ENCODE peak calls at places on chromosomes 4 and X, in ten cellular contexts. A is CD4-positive, alpha-beta T cell; Y is caudate nucleus; Z is GM23248; H is heart left ventricle; I is aorta; T is HCT116; C is CD8-positive, alpha-beta memory T cell; O is fibroblast of lung; X is CD8-positive, alpha-beta T cell. J is an unnamed sample.

GRCh38 chr4:6692806-6693205 is 872 bp upstream of the S100P start:
- DNase-seq in A (no peak), Y (no peak), Z (peak), H (no peak), I (no peak), T (no peak), C (no peak), O (no peak), X (no peak), J (no peak)

GRCh38 chr4:37981425-37981824 is 21.2 kb downstream of the PTTG2 start:
- DNase-seq in A (no peak), Y (no peak), Z (no peak), H (no peak), I (no peak), T (no peak), C (no peak), O (no peak), X (no peak), J (no peak)

GRCh38 chr4:184955636-184956035 is 62.7 kb upstream of the HELT start:
- DNase-seq in A (no peak), Y (no peak), Z (no peak), H (no peak), I (peak), T (no peak), C (no peak), O (no peak), X (no peak), J (no peak)

GRCh38 chr4:53376900-53377299 is 541 bp upstream of the FIP1L1 start:
- DNase-seq in A (no peak), Y (no peak), Z (peak), H (no peak), I (no peak), T (no peak), C (no peak), O (peak), X (no peak), J (no peak)

GRCh38 chr4:173504181-173504503 is 25.9 kb downstream of the HAND2 start:
- DNase-seq in A (no peak), Y (no peak), Z (no peak), H (no peak), I (no peak), T (no peak), C (no peak), O (no peak), X (no peak), J (no peak)

GRCh38 chr4:140004580-140005314 is 149.2 kb downstream of the MAML3 start:
- DNase-seq in A (no peak), Y (peak), Z (peak), H (peak), I (peak), T (no peak), C (no peak), O (peak), X (no peak), J (no peak)

GRCh38 chrX:21725498-21725897 is 32.4 kb downstream of the SMPX start:
- DNase-seq in A (no peak), Y (no peak), Z (peak), H (no peak), I (no peak), T (peak), C (no peak), O (peak), X (no peak), J (no peak)

GRCh38 chr4:168421671-168422070 is 58.6 kb downstream of the DDX60L start:
- DNase-seq in A (no peak), Y (no peak), Z (peak), H (no peak), I (no peak), T (peak), C (no peak), O (peak), X (no peak), J (no peak)

GRCh38 chr4:51836531-51836930 is 6.4 kb upstream of the DCUN1D4 start:
- DNase-seq in A (no peak), Y (no peak), Z (peak), H (no peak), I (no peak), T (no peak), C (no peak), O (peak), X (no peak), J (no peak)

GRCh38 chr4:83527671-83528070 is 8.2 kb upstream of the GPAT3 start:
- DNase-seq in A (no peak), Y (no peak), Z (no peak), H (no peak), I (no peak), T (no peak), C (no peak), O (no peak), X (no peak), J (no peak)

GRCh38 chr4:156294577-156294976 is 340.9 kb upstream of the CTSO start:
- DNase-seq in A (no peak), Y (no peak), Z (peak), H (no peak), I (no peak), T (peak), C (no peak), O (peak), X (no peak), J (no peak)

GRCh38 chrX:148659481-148659880 is 159.1 kb downstream of the AFF2 start:
- DNase-seq in A (no peak), Y (no peak), Z (no peak), H (no peak), I (no peak), T (no peak), C (no peak), O (peak), X (no peak), J (no peak)

GRCh38 chrX:39897741-39898097 is 200.0 kb downstream of the BCOR start:
- DNase-seq in A (no peak), Y (no peak), Z (no peak), H (no peak), I (no peak), T (no peak), C (no peak), O (no peak), X (no peak), J (no peak)

GRCh38 chr4:128177376-128177959 is 110.1 kb downstream of the PGRMC2 start:
- DNase-seq in A (no peak), Y (no peak), Z (peak), H (no peak), I (no peak), T (no peak), C (no peak), O (peak), X (no peak), J (no peak)

GRCh38 chr4:76753814-76754213 is 144.1 kb downstream of the SOWAHB start:
- DNase-seq in A (no peak), Y (no peak), Z (peak), H (no peak), I (no peak), T (no peak), C (no peak), O (peak), X (no peak), J (no peak)

GRCh38 chr4:84750260-84750955 is 167.5 kb downstream of the CDS1 start:
- DNase-seq in A (no peak), Y (no peak), Z (peak), H (no peak), I (no peak), T (peak), C (no peak), O (peak), X (no peak), J (no peak)

DNA sequence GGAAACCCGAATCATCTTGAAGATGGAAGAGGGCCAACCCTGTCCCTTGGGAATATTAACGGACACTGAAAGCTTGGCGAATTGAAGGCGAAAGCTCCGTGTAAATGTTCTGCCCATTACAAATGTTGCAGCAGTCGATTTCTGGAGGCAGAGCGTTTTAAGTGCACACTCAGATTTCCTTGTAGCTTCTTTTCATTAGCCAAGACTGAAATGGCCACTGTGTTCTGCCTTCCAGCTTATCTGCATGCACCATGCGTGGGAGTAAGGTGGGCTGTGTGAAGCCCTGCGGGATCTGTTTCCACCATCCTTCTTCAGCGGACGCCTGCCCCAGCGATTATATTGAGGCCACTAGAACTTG is 1.3 kb downstream of the SMIM20 start:
- DNase-seq in A (no peak), Y (no peak), Z (no peak), H (no peak), I (no peak), T (no peak), C (no peak), O (peak), X (no peak), J (no peak)
- H3K27ac ChIP-seq in A (no peak), Y (peak), Z (peak), H (peak), I (no peak), T (peak), C (peak), O (no peak), X (no peak), J (no peak)

GRCh38 chr4:119733431-119733830 is 104.8 kb upstream of the PDE5A start:
- DNase-seq in A (no peak), Y (no peak), Z (no peak), H (no peak), I (no peak), T (no peak), C (no peak), O (peak), X (no peak), J (no peak)

GRCh38 chr4:119736559-119736958 is 108.0 kb upstream of the PDE5A start:
- DNase-seq in A (no peak), Y (no peak), Z (peak), H (no peak), I (no peak), T (no peak), C (no peak), O (no peak), X (no peak), J (no peak)

GRCh38 chr4:119731778-119732177 is 103.2 kb upstream of the PDE5A start:
- DNase-seq in A (no peak), Y (no peak), Z (no peak), H (no peak), I (no peak), T (no peak), C (no peak), O (no peak), X (no peak), J (no peak)

GRCh38 chr4:119738901-119739300 is 110.3 kb upstream of the PDE5A start:
- DNase-seq in A (no peak), Y (no peak), Z (no peak), H (no peak), I (no peak), T (no peak), C (no peak), O (no peak), X (no peak), J (no peak)

DNA sequence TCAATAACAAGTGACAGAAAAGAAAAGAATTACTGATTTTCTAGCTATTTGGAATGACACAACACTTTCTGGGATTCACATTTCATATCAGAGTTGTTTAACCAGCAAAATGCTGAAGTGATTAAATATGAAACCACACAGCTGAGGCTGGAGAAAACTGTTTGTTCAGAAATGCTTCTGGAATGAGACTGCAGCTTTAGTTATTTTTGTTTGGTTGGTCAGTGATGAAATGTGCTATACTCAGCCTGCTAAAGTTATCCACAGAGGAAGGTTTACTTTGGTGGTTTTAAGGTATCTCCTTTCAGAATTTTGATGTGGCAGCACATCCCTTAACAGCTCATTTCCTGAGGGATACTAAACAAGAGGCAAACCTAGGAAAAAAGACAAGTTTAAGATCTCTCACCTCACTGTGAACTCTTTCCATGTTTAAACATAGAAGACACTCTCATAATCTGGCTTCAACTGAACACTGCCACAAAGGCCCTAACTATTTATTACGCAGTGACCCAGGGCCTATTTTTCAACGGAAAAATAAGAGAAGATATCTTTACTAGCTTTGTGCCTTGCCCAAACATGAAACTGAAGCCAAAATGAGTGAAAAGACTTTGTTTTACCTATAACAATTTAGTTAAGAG is 106.6 kb upstream of the PDE5A start:
- DNase-seq in A (no peak), Y (no peak), Z (peak), H (no peak), I (no peak), T (no peak), C (no peak), O (peak), X (no peak), J (no peak)
- H3K27ac ChIP-seq in A (no peak), Y (no peak), Z (peak), H (peak), I (peak), T (no peak), C (no peak), O (peak), X (no peak), J (peak)

DNA sequence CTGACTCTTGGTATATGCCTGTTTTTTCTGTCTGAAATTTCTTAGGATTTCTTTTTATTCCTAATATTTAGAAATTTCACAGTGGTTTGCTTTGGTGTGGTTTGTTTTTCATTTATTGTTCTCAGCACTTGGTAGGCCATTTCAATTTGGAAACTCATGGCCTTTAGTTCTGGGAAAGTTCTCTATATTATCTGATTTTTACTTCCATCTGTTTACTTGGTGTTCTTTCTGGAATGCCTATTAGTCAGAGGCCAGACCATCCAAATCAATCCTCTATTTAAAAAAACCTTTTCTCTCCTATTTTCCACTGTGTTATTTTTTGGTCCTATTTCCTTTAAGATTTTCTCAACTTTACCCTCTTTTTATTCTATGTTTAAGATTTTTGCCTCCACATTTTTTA is 188.1 kb upstream of the SFRP2 start:
- DNase-seq in A (no peak), Y (no peak), Z (peak), H (no peak), I (no peak), T (no peak), C (no peak), O (peak), X (no peak), J (no peak)
- H3K27ac ChIP-seq in A (no peak), Y (no peak), Z (no peak), H (no peak), I (no peak), T (no peak), C (no peak), O (no peak), X (no peak), J (no peak)

DNA sequence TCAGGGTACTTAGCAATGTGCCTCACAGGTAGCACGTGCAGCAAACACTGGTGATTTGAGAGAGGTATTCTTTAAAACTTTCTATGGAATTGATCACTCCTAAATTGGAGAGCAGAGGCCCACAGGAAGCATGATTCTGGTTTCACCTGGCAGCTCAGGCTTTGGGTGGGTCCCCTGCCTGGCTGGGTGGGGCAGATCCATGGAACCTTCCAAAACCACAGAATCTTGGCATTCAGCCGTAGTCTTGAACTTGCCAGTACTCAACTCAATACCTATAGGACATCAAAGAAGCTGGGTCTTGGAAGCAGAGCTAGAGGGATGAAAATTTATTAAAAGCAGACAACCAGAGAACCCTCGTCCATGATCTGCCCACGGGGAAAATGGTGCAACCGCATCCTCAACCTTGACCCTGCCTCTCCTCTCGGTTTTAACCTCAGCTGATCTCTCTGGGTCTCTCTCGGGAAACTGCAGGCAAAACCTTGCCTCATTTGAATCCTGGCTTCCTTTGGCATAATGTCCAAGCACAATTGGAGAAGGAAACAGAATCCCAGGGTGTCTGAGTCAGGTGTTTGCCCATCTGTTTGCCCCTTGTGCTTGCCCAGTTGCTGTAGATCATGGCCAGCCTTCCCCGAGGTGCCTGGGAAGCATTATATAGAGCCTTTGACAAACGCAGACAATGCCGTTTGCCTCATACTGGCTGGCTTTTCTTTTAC is 22.9 kb downstream of the OTOP1 start:
- DNase-seq in A (no peak), Y (no peak), Z (no peak), H (no peak), I (no peak), T (no peak), C (no peak), O (no peak), X (no peak), J (no peak)
- H3K27ac ChIP-seq in A (no peak), Y (no peak), Z (no peak), H (no peak), I (no peak), T (no peak), C (no peak), O (no peak), X (no peak), J (no peak)

DNA sequence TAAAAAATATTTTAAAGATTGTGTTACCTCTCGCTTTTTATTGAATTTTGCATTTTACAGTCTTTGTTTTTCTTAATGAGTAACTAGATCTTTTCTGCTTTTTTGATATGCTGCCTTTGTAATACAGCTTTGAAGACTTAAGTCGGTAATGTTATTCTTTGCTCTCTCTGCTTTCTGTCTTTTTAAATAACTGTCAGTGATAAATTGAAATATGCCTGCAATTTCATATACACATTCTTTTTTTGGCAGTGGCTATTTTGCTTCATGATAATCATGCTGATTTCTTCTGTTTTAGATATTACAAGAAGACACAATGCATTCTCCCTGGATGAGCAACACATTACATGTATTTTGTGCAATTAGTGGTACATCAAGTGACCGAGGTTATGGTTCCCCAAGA is 42.0 kb upstream of the IL13RA1 start:
- DNase-seq in A (no peak), Y (no peak), Z (no peak), H (no peak), I (no peak), T (no peak), C (no peak), O (no peak), X (no peak), J (no peak)
- H3K27ac ChIP-seq in A (no peak), Y (no peak), Z (no peak), H (no peak), I (no peak), T (no peak), C (no peak), O (no peak), X (no peak), J (no peak)

GRCh38 chr4:40199999-40200880 is 3.4 kb downstream of the RHOH start:
- DNase-seq in A (peak), Y (no peak), Z (no peak), H (no peak), I (no peak), T (no peak), C (peak), O (peak), X (peak), J (no peak)

GRCh38 chr4:40196260-40196659 is 571 bp upstream of the RHOH start:
- DNase-seq in A (no peak), Y (no peak), Z (no peak), H (no peak), I (no peak), T (no peak), C (no peak), O (no peak), X (no peak), J (no peak)

GRCh38 chr4:40199179-40199670 is 2.4 kb downstream of the RHOH start:
- DNase-seq in A (no peak), Y (no peak), Z (no peak), H (no peak), I (no peak), T (no peak), C (no peak), O (no peak), X (no peak), J (no peak)

GRCh38 chr4:40196724-40197281 is at the start of gene RHOH:
- DNase-seq in A (peak), Y (no peak), Z (no peak), H (no peak), I (no peak), T (no peak), C (peak), O (no peak), X (peak), J (no peak)

DNA sequence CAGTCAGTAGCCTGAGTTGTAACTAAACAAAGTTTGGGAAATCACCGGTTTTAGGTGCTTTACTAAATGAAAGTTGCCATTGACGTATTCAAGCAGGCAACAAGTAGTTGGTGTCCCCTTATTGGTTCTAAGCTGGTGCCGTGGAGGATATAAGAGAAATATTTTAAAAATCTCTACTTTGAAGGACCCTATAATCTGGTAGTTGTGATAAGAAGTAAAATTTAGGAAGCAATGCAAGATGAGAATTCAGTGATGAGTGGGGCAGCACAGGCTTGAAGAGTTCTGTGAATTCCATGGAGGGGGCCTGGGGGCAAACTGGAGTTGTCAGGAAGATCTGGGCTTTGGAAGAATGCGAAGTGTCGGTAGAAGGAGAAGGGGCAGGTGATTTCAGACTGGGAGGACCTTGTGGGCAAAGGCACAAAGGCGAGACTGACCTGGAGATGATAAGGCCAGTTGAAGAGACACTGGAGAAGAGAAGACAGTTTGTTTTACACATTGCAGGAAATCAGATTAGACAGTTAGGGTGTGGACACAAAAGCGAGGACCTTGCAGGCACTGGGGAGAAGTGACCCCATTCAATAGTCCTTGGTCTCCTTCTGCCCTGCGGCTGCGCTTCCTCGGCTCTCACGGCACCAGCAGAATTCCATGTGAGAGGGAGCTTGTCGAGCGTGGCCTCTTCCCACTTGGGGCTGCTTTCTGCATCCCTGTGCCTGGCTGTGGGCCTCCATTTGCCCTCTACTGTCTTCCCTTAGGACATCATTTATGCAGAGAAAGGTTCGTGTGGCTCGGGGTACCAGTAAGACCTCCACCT is 1.3 kb downstream of the RHOH start:
- DNase-seq in A (no peak), Y (no peak), Z (no peak), H (no peak), I (no peak), T (no peak), C (peak), O (no peak), X (peak), J (no peak)
- H3K27ac ChIP-seq in A (peak), Y (no peak), Z (no peak), H (no peak), I (no peak), T (no peak), C (peak), O (no peak), X (peak), J (no peak)